ENCODE peak calls at places on chromosomes 12 and 14, in five cellular contexts. K is CD8-positive, alpha-beta T cell; L is IMR-90; X is psoas muscle; B is PC-9. O is an unnamed sample.

GRCh38 chr12:85489194-85489593 is 209.2 kb downstream of the ALX1 start:
- DNase-seq in X (no peak), B (no peak), K (no peak), L (no peak), O (no peak)

GRCh38 chr12:1728824-1729223 is 38.0 kb downstream of the ADIPOR2 start:
- DNase-seq in X (no peak), B (peak; percentile 3), K (no peak), L (no peak), O (no peak)

GRCh38 chr12:51217133-51217967 is 512 bp downstream of the POU6F1 start:
- DNase-seq in B (no peak), L (no peak), X (peak; percentile 61), K (peak; percentile 56), O (no peak)

GRCh38 chr12:95848575-95849388 is 10.0 kb upstream of the SNRPF start:
- DNase-seq in L (peak; percentile 48), X (no peak), B (peak; percentile 49), K (no peak), O (no peak)

GRCh38 chr12:65067383-65067782 is 53.7 kb downstream of the WIF1 start:
- DNase-seq in X (no peak), B (no peak), K (no peak), L (no peak), O (no peak)

GRCh38 chr12:48765753-48766162 is 23.1 kb downstream of the ADCY6 start:
- DNase-seq in K (peak; percentile 19), X (no peak), B (no peak), L (peak; percentile 45), O (no peak)

GRCh38 chr12:27555928-27556778 is 32.1 kb downstream of the PPFIBP1 start:
- DNase-seq in L (no peak), B (no peak), K (no peak), X (no peak), O (no peak)

GRCh38 chr12:170361-171225 is 43.4 kb downstream of the SLC6A12 start:
- DNase-seq in B (no peak), L (no peak), K (no peak), X (no peak), O (no peak)

GRCh38 chr12:53804429-53804828 is 52.6 kb upstream of the CISTR start:
- DNase-seq in K (no peak), X (no peak), L (no peak), B (peak; percentile 100), O (no peak)

DNA sequence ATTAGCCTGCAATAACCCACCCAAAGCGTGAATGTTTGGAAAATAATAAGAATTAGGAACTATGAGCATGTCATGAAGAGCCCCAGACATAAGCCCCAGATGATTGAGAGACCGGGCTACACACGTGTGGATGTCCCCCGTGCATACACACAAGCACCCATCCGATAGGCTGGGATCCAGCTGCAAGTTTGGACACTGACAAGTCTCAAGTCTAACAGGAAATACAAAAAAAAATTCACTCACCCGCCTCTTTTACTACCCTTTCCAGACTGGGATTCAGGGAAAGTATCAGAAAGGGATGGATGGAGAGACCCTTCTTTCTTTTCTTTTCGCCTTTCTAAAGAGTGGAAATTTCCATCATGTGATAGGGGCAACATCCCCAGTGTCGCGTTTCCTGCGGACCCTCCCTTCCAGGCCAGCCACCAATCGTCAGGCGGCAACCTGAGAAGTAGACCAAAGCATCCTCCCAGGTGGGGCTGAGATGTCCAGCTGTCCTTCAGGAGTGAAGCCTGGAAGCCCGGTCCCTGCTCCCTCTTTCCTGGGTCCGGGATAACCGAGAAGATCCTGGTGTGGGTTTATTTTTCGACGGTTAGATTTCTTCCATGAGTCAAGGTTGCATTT is 6.4 kb upstream of the SLC38A4 start:
- DNase-seq in B (no peak), K (no peak), X (no peak), L (no peak), O (no peak)
- H3K4me3 ChIP-seq in B (no peak overlapping the region), K (no peak overlapping the region), X (peak overlapping the region; percentile 74), L (no peak overlapping the region), O (no peak overlapping the region)

DNA sequence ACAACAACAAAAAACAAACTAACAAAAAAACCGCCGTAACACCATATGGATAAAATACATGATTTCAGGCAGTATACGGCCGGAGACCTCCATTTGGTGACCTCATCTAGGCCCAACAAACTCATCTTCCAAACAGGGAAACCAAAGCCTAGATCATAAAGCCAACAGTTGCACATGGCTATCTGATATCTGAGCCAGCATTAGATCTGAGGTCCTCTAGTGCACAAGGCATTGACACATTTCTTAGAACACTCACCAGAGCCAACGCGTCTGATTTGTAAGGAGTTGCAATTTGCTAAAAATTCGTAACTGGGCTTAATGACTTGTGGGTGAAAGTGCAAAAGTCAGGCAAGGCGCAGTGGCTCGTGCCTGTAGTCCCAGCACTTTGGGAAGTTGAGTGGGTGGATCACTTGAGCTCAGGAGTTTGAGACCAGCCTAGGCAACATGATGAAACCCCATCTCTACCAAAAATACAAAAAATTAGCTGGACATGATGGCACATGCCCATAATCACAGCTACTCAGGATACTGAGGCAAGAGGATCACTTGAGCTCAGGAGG is 42.0 kb upstream of the NUDT4 start:
- DNase-seq in L (no peak), B (no peak), X (no peak), K (no peak), O (no peak)
- H3K27ac ChIP-seq in L (no peak overlapping the region), B (no peak overlapping the region), X (no peak overlapping the region), K (no peak overlapping the region), O (no peak overlapping the region)

GRCh38 chr12:15536446-15536845 is 214.1 kb downstream of the PTPRO start:
- DNase-seq in K (no peak), X (no peak), B (no peak), L (no peak), O (no peak)

GRCh38 chr12:15532364-15532977 is 210.2 kb downstream of the PTPRO start:
- DNase-seq in X (no peak), B (no peak), L (peak; percentile 77), K (peak; percentile 36), O (no peak)

GRCh38 chr12:15534322-15534721 is 212.0 kb downstream of the PTPRO start:
- DNase-seq in K (no peak), X (no peak), B (no peak), L (peak; percentile 47), O (no peak)

GRCh38 chr12:15535287-15535895 is 213.1 kb downstream of the PTPRO start:
- DNase-seq in L (no peak), K (no peak), X (no peak), B (no peak), O (no peak)

GRCh38 chr12:15534870-15535269 is 212.6 kb downstream of the PTPRO start:
- DNase-seq in K (no peak), X (no peak), B (no peak), L (peak; percentile 18), O (no peak)
- H3K4me3 ChIP-seq in K (no peak overlapping the region), X (no peak overlapping the region), B (no peak overlapping the region), L (no peak overlapping the region), O (no peak overlapping the region)

GRCh38 chr12:108592033-108592909 is 5.6 kb downstream of the TMEM119 start:
- DNase-seq in X (no peak), L (no peak), B (no peak), K (no peak), O (peak; percentile 94)
- H3K27ac ChIP-seq in X (no peak overlapping the region), L (no peak overlapping the region), B (no peak overlapping the region), K (no peak overlapping the region), O (no peak overlapping the region)

GRCh38 chr14:94936411-94936892 is 166.5 kb upstream of the GSC start:
- DNase-seq in B (no peak), X (peak; percentile 80), K (no peak), L (no peak), O (no peak)
- H3K4me3 ChIP-seq in B (no peak overlapping the region), X (peak overlapping the region; percentile 55), K (no peak overlapping the region), L (no peak overlapping the region), O (no peak overlapping the region)

DNA sequence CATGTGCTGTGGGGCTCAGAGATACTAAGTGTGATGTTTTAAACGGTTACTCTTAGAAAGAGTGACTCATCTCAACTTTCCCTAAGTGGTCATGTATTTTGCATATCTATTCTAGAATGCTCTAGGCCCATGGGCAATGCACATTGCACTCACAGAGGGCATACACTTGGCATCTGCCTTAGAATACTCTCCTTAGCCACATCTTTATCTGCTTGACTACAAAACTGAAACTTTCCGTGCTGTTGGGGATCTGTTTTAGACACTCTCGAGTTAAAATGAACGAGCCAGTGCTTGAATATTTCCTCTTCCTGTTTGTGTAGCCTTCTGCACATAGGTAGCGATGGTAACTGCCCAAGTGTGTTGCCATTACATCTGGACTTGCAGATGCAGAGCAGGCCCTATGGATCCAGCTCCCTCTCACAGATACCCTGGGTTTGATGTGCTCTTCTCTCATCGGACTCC is 180.5 kb downstream of the CAND1 start:
- DNase-seq in B (no peak), L (no peak), K (no peak), X (no peak), O (no peak)
- H3K27ac ChIP-seq in B (no peak overlapping the region), L (no peak overlapping the region), K (no peak overlapping the region), X (no peak overlapping the region), O (no peak overlapping the region)

GRCh38 chr12:80707126-80707829 is at the start of gene MYF6:
- DNase-seq in L (no peak), K (no peak), B (no peak), X (no peak), O (no peak)
- H3K4me3 ChIP-seq in L (no peak within 1 kb of the TSS), K (no peak within 1 kb of the TSS), B (no peak within 1 kb of the TSS), X (peak within 1 kb of the TSS; percentile 76), O (no peak within 1 kb of the TSS)

GRCh38 chr12:63008372-63008771 is 73.4 kb upstream of the PPM1H start:
- DNase-seq in K (no peak), L (no peak), B (no peak), X (no peak), O (no peak)
- H3K27ac ChIP-seq in K (no peak overlapping the region), L (no peak overlapping the region), B (no peak overlapping the region), X (no peak overlapping the region), O (no peak overlapping the region)

DNA sequence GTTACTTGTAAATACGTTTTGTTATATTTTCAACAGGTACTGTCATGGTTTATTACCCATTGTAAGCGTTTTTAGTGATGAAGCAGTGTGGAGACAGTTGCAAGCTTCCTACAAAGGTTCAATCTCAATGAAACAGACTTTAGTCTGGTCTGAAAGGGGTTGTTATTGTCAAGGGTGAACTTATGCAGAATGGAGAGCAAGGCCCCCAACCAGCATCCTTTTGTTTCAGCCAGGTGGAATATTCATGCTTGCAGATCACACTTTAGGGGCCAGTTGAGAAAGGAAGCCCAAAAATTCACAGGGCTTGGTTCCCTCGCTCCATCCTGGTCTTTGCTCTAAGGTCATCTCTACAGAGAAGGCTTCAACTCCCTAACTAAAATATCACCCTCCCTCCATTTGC is 103.7 kb downstream of the PRICKLE1 start:
- DNase-seq in X (no peak), B (no peak), L (no peak), K (no peak), O (no peak)
- H3K4me3 ChIP-seq in X (no peak overlapping the region), B (no peak overlapping the region), L (no peak overlapping the region), K (no peak overlapping the region), O (no peak overlapping the region)